ENCODE peak calls at places on chromosomes 16 and 17, in six cellular contexts. H is HT-29; X is stimulated activated CD4-positive, alpha-beta T cell treated with anti-CD3 and anti-CD28 coated beads, Interleukin-15, amount 100 ng/mL, for 1 hour; Y is hippocampal formation; U is AG04450; F is tibial artery. M is an unnamed sample.

GRCh38 chr17:72400863-72401262 is 280.0 kb downstream of the SOX9 start:
- DNase-seq in Y (no peak), F (no peak), U (no peak), H (no peak), X (no peak), M (no peak)

GRCh38 chr17:76673729-76674128 is 30.2 kb upstream of the ST6GALNAC1 start:
- DNase-seq in H (no peak), U (no peak), F (no peak), Y (no peak), X (no peak), M (no peak)

GRCh38 chr16:21656795-21657768 is 4.7 kb upstream of the IGSF6 start:
- DNase-seq in U (no peak), F (no peak), H (peak), X (no peak), Y (peak), M (peak)

GRCh38 chr16:31265329-31266245 is 5.8 kb downstream of the ITGAM start:
- DNase-seq in H (peak), Y (no peak), X (peak), U (no peak), F (no peak), M (no peak)

GRCh38 chr16:77744136-77744535 is 21.8 kb downstream of the NUDT7 start:
- DNase-seq in U (peak), X (no peak), Y (no peak), H (no peak), F (no peak), M (no peak)

GRCh38 chr16:11253995-11254912 is 1.8 kb downstream of the SOCS1 start:
- DNase-seq in H (no peak), Y (no peak), F (no peak), X (no peak), U (no peak), M (no peak)

GRCh38 chr16:10729649-10730048 is 14.0 kb upstream of the NUBP1 start:
- DNase-seq in H (peak), U (no peak), F (no peak), X (no peak), Y (no peak), M (no peak)

GRCh38 chr17:31842416-31843381 is 16.3 kb downstream of the COPRS start:
- DNase-seq in H (peak), X (peak), F (peak), U (peak), Y (peak), M (peak)

GRCh38 chr17:65020284-65020683 is 36.3 kb downstream of the GNA13 start:
- DNase-seq in X (no peak), F (no peak), Y (no peak), H (no peak), U (peak), M (peak)

GRCh38 chr16:7331997-7332396 is 648 bp upstream of the RBFOX1 start:
- DNase-seq in U (no peak), Y (no peak), H (no peak), F (no peak), X (no peak), M (no peak)

GRCh38 chr17:2894782-2895181 is 98.5 kb downstream of the RAP1GAP2 start:
- DNase-seq in Y (no peak), X (no peak), H (peak), U (no peak), F (no peak), M (no peak)

GRCh38 chr16:2719328-2720062 is 529 bp downstream of the PRSS27 start:
- DNase-seq in X (no peak), F (no peak), U (no peak), H (peak), Y (no peak), M (no peak)